ENCODE peak calls at places on chromosomes 13 and 19, in six cellular contexts. C is tibial artery, A is right lobe of liver, I is thoracic aorta, Y is cardiac muscle cell, S is A549. B is an unnamed sample.

GRCh38 chr19:34341935-34342680 is 22.9 kb upstream of the GPI start:
- DNase-seq in A (no peak), S (no peak), C (no peak), I (no peak), Y (no peak), B (no peak)

GRCh38 chr19:17830567-17831418 is 9.5 kb upstream of the INSL3 start:
- DNase-seq in S (peak; percentile 89), C (no peak), A (no peak), I (no peak), Y (peak; percentile 86), B (no peak)

GRCh38 chr19:1265611-1266115 is 3.5 kb upstream of the CIRBP start:
- DNase-seq in I (peak; percentile 87), A (peak; percentile 60), Y (no peak), C (peak; percentile 95), S (peak; percentile 31), B (no peak)

GRCh38 chr19:5844456-5845433 is 5.2 kb upstream of the FUT6 start:
- DNase-seq in S (no peak), I (no peak), Y (no peak), A (no peak), C (no peak), B (no peak)

GRCh38 chr19:47435883-47436417 is 16.6 kb upstream of the MEIS3 start:
- DNase-seq in Y (no peak), S (no peak), C (no peak), A (no peak), I (no peak), B (no peak)

GRCh38 chr13:32857077-32857476 is 159.1 kb upstream of the KL start:
- DNase-seq in Y (no peak), I (no peak), A (no peak), S (no peak), C (no peak), B (no peak)

GRCh38 chr19:16587031-16588023 is 15.1 kb upstream of the SLC35E1 start:
- DNase-seq in I (no peak), C (no peak), Y (peak; percentile 63), A (peak; percentile 48), S (no peak), B (peak; percentile 80)

GRCh38 chr19:16435238-16435911 is 36.4 kb downstream of the EPS15L1 start:
- DNase-seq in S (no peak), A (no peak), C (no peak), Y (peak; percentile 56), I (no peak), B (no peak)

GRCh38 chr13:28528388-28528787 is 33.5 kb upstream of the FLT1 start:
- DNase-seq in I (no peak), Y (no peak), A (no peak), S (no peak), C (no peak), B (no peak)

GRCh38 chr13:70613295-70613694 is 505.0 kb upstream of the KLHL1 start:
- DNase-seq in I (no peak), Y (peak; percentile 12), C (no peak), A (no peak), S (no peak), B (no peak)

DNA sequence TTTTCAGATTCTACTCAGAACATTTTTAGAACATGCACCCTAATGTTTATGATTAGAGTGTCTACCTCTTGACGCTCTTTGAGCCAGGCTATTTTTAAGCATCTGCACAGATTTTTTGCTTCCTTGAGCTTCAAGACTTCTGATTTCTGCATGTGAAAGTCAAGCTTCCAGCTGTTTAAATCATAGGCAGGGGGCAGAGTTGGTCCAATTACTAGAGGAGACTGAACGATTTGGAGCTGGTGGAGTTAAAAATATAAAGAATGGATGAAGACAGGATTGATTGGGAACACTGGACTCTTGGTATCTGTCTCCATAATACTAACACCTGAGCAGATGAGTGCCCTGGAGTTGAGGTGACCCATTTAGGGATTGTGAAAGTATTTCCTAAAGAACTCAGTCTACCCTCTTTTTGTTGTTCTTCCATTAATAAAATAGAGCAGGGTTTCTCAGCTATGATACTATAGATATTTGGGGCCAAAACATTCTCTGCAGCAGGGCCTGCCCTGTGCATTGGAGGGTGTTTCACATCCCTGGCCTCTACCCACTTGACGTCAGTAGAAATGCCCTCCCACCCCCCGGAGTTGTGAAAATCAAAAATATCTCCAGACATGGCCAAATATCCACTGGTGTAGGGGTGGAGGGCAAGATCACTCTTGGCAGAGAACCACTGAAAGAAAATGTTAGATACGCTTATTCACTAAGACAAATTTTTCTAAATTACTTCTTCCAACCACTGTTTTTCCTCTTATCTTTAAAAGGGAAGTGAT is 160.1 kb downstream of the COG6 start:
- DNase-seq in A (no peak), C (no peak), S (no peak), Y (peak; percentile 6), I (no peak), B (no peak)
- TF ChIP-seq CTCF in A (no peak), C (no peak), S (no peak), Y (peak; percentile 39), I (no peak), B (no peak)

GRCh38 chr19:55503447-55504251 is 15.4 kb downstream of the SSC5D start:
- DNase-seq in A (peak; percentile 95), C (peak; percentile 94), I (peak; percentile 69), S (peak; percentile 96), Y (peak; percentile 95), B (peak; percentile 93)

GRCh38 chr19:55504252-55504603 is 16.0 kb downstream of the SSC5D start:
- DNase-seq in Y (no peak), A (no peak), C (no peak), I (no peak), S (no peak), B (no peak)

GRCh38 chr19:55502197-55502952 is 14.1 kb downstream of the SSC5D start:
- DNase-seq in Y (no peak), S (no peak), C (no peak), A (no peak), I (no peak), B (no peak)

GRCh38 chr19:55508120-55508519 is 19.9 kb downstream of the SSC5D start:
- DNase-seq in A (no peak), S (no peak), C (no peak), Y (no peak), I (no peak), B (no peak)

GRCh38 chr19:55504981-55505380 is 16.7 kb downstream of the SSC5D start:
- DNase-seq in I (no peak), A (no peak), Y (no peak), C (no peak), S (no peak), B (no peak)
- H3K9me3 ChIP-seq in I (no peaks in the 10 kb centered on the region), A (no peaks in the 10 kb centered on the region), Y (no peaks in the 10 kb centered on the region), C (no peaks in the 10 kb centered on the region), S (peaks cover 9% of the 10 kb centered on the region), B (no peaks in the 10 kb centered on the region)

GRCh38 chr19:49468199-49468598 is 5.8 kb upstream of the FLT3LG start:
- DNase-seq in A (no peak), S (no peak), Y (no peak), C (no peak), I (no peak), B (no peak)

GRCh38 chr19:49463960-49464740 is 9.9 kb upstream of the FLT3LG start:
- DNase-seq in A (no peak), S (no peak), I (no peak), Y (no peak), C (no peak), B (no peak)

GRCh38 chr19:49468746-49469447 is 5.1 kb upstream of the FLT3LG start:
- DNase-seq in I (peak; percentile 31), S (no peak), C (peak; percentile 84), Y (peak; percentile 66), A (no peak), B (peak; percentile 77)

GRCh38 chr19:49462492-49462891 is 9.5 kb downstream of the ALDH16A1 start:
- DNase-seq in I (no peak), A (no peak), Y (no peak), C (no peak), S (no peak), B (no peak)

GRCh38 chr19:49465371-49465770 is 8.6 kb upstream of the FLT3LG start:
- DNase-seq in Y (no peak), S (no peak), A (no peak), I (no peak), C (no peak), B (no peak)
- H3K27ac ChIP-seq in Y (no peak overlapping the region), S (no peak overlapping the region), A (no peak overlapping the region), I (no peak overlapping the region), C (no peak overlapping the region), B (peak overlapping the region; percentile 61)

DNA sequence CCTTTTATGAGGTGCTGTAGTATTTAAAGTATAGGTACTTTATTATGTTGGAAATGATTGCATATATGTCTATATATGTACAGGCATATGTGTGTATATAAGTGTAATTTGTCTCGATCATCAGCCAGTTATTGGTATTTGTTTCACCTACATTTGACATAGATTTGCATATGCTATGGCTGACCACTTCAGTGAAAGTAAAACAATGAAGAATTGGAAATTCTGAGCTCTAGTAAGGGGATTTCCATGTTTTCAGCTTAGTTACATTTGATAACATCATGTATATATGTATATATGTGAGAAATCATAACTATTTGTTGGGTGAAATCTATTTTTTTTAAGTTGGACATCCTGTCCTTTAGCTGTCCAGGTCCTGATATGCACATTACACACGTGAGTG is 1303.9 kb downstream of the EFNB2 start:
- DNase-seq in A (no peak), I (no peak), Y (no peak), C (no peak), S (no peak), B (no peak)
- TF ChIP-seq CTCF in A (no peak), I (no peak), Y (no peak), C (no peak), S (no peak), B (no peak)

GRCh38 chr19:56829586-56829985 is 10.9 kb downstream of the PEG3 start:
- DNase-seq in A (no peak), Y (no peak), C (no peak), S (no peak), I (no peak), B (no peak)
- H3K9me3 ChIP-seq in A (no peaks in the 10 kb centered on the region), Y (no peaks in the 10 kb centered on the region), C (no peaks in the 10 kb centered on the region), S (peaks cover 47% of the 10 kb centered on the region), I (no peaks in the 10 kb centered on the region), B (peaks cover 13% of the 10 kb centered on the region)

GRCh38 chr13:45782327-45783045 is 69.1 kb downstream of the SIAH3 start:
- DNase-seq in Y (no peak), I (no peak), C (no peak), A (no peak), S (no peak), B (no peak)
- H3K27ac ChIP-seq in Y (no peak overlapping the region), I (no peak overlapping the region), C (no peak overlapping the region), A (no peak overlapping the region), S (no peak overlapping the region), B (no peak overlapping the region)

B was measured in CD4-positive, alpha-beta T cell.